ENCODE peak calls at places on chromosomes 13 and 19, in seven cellular contexts. T, Y, K, M, X, U and E are unnamed samples.

GRCh38 chr13:114062754-114063153 is 69.7 kb downstream of the RASA3 start:
- DNase-seq in T (no peak), Y (no peak), K (no peak), M (no peak), X (no peak), U (no peak), E (no peak)

GRCh38 chr19:39180749-39181148 is 16.0 kb upstream of the NCCRP1 start:
- DNase-seq in T (no peak), Y (no peak), K (no peak), M (no peak), X (no peak), U (no peak), E (no peak)

GRCh38 chr13:87709947-87710346 is 38.8 kb downstream of the SLITRK5 start:
- DNase-seq in T (no peak), Y (no peak), K (no peak), M (no peak), X (no peak), U (no peak), E (no peak)

GRCh38 chr13:103140001-103140671 is 73.9 kb upstream of the SLC10A2 start:
- DNase-seq in T (no peak), Y (no peak), K (peak), M (peak), X (peak), U (peak), E (peak)

GRCh38 chr19:5949792-5950305 is 28.1 kb downstream of the RANBP3 start:
- DNase-seq in T (no peak), Y (no peak), K (no peak), M (no peak), X (no peak), U (no peak), E (no peak)

GRCh38 chr13:27868639-27869435 is 51.0 kb upstream of the PDX1 start:
- DNase-seq in T (no peak), Y (peak), K (peak), M (peak), X (no peak), U (no peak), E (peak)

GRCh38 chr13:24106429-24106828 is 54.1 kb upstream of the SPATA13 start:
- DNase-seq in T (no peak), Y (no peak), K (no peak), M (no peak), X (no peak), U (no peak), E (no peak)

GRCh38 chr19:46635920-46636761 is at the start of gene GNG8:
- DNase-seq in T (no peak), Y (no peak), K (no peak), M (no peak), X (no peak), U (no peak), E (peak)

GRCh38 chr19:52069653-52070052 is 21.0 kb upstream of the ZNF432 start:
- DNase-seq in T (no peak), Y (no peak), K (no peak), M (no peak), X (no peak), U (no peak), E (no peak)

GRCh38 chr19:47112664-47113445 is 721 bp downstream of the ZC3H4 start:
- DNase-seq in T (peak), Y (peak), K (peak), M (peak), X (peak), U (peak), E (peak)

GRCh38 chr19:6273701-6274601 is 5.8 kb downstream of the MLLT1 start:
- DNase-seq in T (peak), Y (peak), K (peak), M (peak), X (peak), U (peak), E (peak)

GRCh38 chr13:33183431-33184130 is 102.0 kb downstream of the STARD13 start:
- DNase-seq in T (no peak), Y (peak), K (no peak), M (no peak), X (no peak), U (no peak), E (no peak)

GRCh38 chr19:13906525-13906904 is 514 bp downstream of the CC2D1A start:
- DNase-seq in T (peak), Y (no peak), K (peak), M (peak), X (no peak), U (no peak), E (no peak)

GRCh38 chr19:38252935-38253691 is 3.1 kb downstream of the PPP1R14A start:
- DNase-seq in T (no peak), Y (no peak), K (no peak), M (peak), X (no peak), U (no peak), E (no peak)

GRCh38 chr13:59358014-59358413 is 805.7 kb downstream of the DIAPH3 start:
- DNase-seq in T (no peak), Y (no peak), K (no peak), M (no peak), X (no peak), U (no peak), E (no peak)

GRCh38 chr13:76307157-76307556 is 579.0 kb downstream of the KCTD12 start:
- DNase-seq in T (peak), Y (peak), K (no peak), M (peak), X (no peak), U (no peak), E (peak)

GRCh38 chr19:18450934-18451836 is 13.3 kb upstream of the ISYNA1 start:
- DNase-seq in T (peak), Y (peak), K (peak), M (peak), X (peak), U (no peak), E (peak)

GRCh38 chr13:20831254-20831653 is 57.5 kb upstream of the EEF1AKMT1 start:
- DNase-seq in T (no peak), Y (no peak), K (no peak), M (no peak), X (no peak), U (no peak), E (no peak)

GRCh38 chr19:29675120-29675649 is 9.9 kb downstream of the PLEKHF1 start:
- DNase-seq in T (no peak), Y (no peak), K (no peak), M (no peak), X (no peak), U (no peak), E (no peak)

GRCh38 chr13:20441879-20442278 is 83.8 kb downstream of the CRYL1 start:
- DNase-seq in T (peak), Y (peak), K (peak), M (no peak), X (no peak), U (peak), E (peak)

GRCh38 chr19:30116984-30117555 is 175.0 kb downstream of the URI1 start:
- DNase-seq in T (no peak), Y (no peak), K (no peak), M (no peak), X (no peak), U (no peak), E (no peak)

GRCh38 chr19:50820086-50820485 is 3.5 kb downstream of the KLK1 start:
- DNase-seq in T (no peak), Y (no peak), K (no peak), M (no peak), X (no peak), U (no peak), E (no peak)

GRCh38 chr13:96000069-96000468 is 53.1 kb downstream of the UGGT2 start:
- DNase-seq in T (no peak), Y (no peak), K (no peak), M (no peak), X (no peak), U (no peak), E (no peak)

GRCh38 chr13:47484564-47484963 is 516.5 kb downstream of the SUCLA2 start:
- DNase-seq in T (no peak), Y (peak), K (no peak), M (no peak), X (no peak), U (peak), E (no peak)

GRCh38 chr19:10835089-10835753 is 791 bp downstream of the TMED1 start:
- DNase-seq in T (peak), Y (no peak), K (peak), M (no peak), X (no peak), U (peak), E (no peak)

GRCh38 chr13:24407844-24408243 is 98.5 kb downstream of the C1QTNF9 start:
- DNase-seq in T (no peak), Y (no peak), K (no peak), M (no peak), X (no peak), U (no peak), E (no peak)

GRCh38 chr13:88979465-88980180 is 1308.5 kb downstream of the SLITRK5 start:
- DNase-seq in T (no peak), Y (no peak), K (no peak), M (peak), X (no peak), U (peak), E (peak)

GRCh38 chr13:112069063-112069726 is 2.2 kb downstream of the SOX1 start:
- DNase-seq in T (no peak), Y (no peak), K (no peak), M (no peak), X (no peak), U (no peak), E (no peak)

GRCh38 chr19:2053601-2054389 is 2.8 kb upstream of the MKNK2 start:
- DNase-seq in T (peak), Y (peak), K (no peak), M (peak), X (no peak), U (no peak), E (peak)

GRCh38 chr19:2050991-2051770 is at the start of gene MKNK2:
- DNase-seq in T (peak), Y (peak), K (peak), M (peak), X (peak), U (peak), E (peak)

GRCh38 chr19:2049741-2050348 is 1.2 kb downstream of the MKNK2 start:
- DNase-seq in T (peak), Y (peak), K (peak), M (peak), X (peak), U (peak), E (peak)

GRCh38 chr19:2050349-2050990 is 574 bp downstream of the MKNK2 start:
- DNase-seq in T (no peak), Y (no peak), K (no peak), M (no peak), X (no peak), U (no peak), E (no peak)

GRCh38 chr19:2051771-2052704 is 994 bp upstream of the MKNK2 start:
- DNase-seq in T (no peak), Y (no peak), K (no peak), M (peak), X (no peak), U (peak), E (no peak)
- H3K27ac ChIP-seq in T (peak), Y (peak), K (peak), M (peak), X (peak), U (no peak), E (no peak)

GRCh38 chr13:43785681-43786471 is 896 bp downstream of the ENOX1 start:
- DNase-seq in T (peak), Y (peak), K (peak), M (peak), X (peak), U (peak), E (peak)

GRCh38 chr13:43787518-43787891 is 733 bp upstream of the ENOX1 start:
- DNase-seq in T (no peak), Y (no peak), K (no peak), M (no peak), X (no peak), U (no peak), E (no peak)

GRCh38 chr13:43787998-43788397 is 1.2 kb upstream of the ENOX1 start:
- DNase-seq in T (peak), Y (peak), K (no peak), M (no peak), X (peak), U (peak), E (peak)

GRCh38 chr13:43786472-43786765 is 353 bp downstream of the ENOX1 start:
- DNase-seq in T (no peak), Y (no peak), K (no peak), M (no peak), X (no peak), U (no peak), E (no peak)

DNA sequence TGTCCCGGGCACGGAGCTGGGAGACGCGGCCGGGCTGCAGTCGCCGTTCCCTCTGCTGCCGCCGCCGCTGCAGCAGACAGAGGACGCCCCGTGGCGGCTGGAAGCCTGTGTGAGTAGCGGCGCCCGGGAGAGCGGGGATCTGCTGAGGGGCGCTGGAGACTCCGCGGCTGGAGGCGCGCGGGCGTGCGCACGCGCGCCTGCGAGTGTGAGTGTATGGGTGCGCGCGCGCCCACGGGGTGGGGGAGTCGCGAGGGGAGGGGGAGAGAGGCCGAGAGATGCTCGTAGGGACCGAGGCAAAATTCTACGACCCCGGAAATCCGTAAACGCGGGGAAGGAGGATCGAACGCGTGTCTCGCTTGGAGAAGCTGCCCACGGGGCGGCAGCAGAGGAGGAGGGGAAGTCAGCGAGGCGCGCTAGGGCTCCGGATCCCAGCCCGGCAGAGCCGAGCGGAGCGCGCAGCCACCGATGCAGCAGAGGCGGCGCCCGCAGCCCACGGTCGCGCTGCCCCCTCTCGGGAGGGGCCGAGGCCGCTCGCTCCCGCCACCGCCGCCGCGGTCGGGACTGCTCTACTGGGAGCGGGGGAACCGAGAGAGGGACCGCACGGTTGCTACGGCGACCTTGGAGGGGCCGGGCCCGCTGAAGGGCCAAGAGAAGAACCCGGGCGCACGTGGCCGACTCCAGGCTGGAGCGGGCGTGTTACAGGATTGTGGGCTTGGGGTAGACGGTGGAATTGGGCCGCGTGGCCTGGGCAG is at the start of gene ENOX1:
- DNase-seq in T (peak), Y (peak), K (peak), M (peak), X (no peak), U (peak), E (peak)
- TF ChIP-seq CTCF in T (no peak), Y (peak), K (peak), M (peak), X (no peak), U (peak), E (peak)

DNA sequence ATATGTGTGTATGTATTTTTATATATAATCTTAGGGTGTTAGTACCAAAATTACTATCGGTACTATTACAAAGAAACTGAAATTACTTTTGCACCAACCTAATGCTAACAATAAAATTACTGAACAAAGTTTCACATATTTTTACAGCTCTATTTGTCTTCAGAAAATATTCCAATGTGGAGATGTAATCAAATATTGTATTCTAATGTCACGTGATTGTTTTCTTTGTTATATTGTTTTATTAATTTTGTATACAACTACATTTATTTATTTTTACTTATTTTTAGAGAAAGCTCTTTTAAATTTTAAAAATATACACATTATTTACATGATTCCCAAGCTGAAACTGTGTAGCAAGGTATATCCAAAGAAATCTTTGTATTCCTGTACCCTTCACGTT is 227.1 kb upstream of the KLF12 start:
- DNase-seq in T (no peak), Y (no peak), K (no peak), M (no peak), X (no peak), U (no peak), E (no peak)
- H3K27ac ChIP-seq in T (no peak), Y (no peak), K (no peak), M (no peak), X (no peak), U (no peak), E (no peak)

GRCh38 chr19:15252398-15253018 is 20.3 kb upstream of the EPHX3 start:
- DNase-seq in T (no peak), Y (peak), K (no peak), M (no peak), X (no peak), U (no peak), E (no peak)

GRCh38 chr19:15251010-15251748 is 18.9 kb upstream of the EPHX3 start:
- DNase-seq in T (no peak), Y (peak), K (peak), M (no peak), X (no peak), U (no peak), E (no peak)

GRCh38 chr19:15253076-15253475 is 20.8 kb upstream of the EPHX3 start:
- DNase-seq in T (no peak), Y (no peak), K (no peak), M (no peak), X (no peak), U (no peak), E (no peak)

GRCh38 chr19:15250635-15250993 is 18.4 kb upstream of the EPHX3 start:
- DNase-seq in T (no peak), Y (no peak), K (no peak), M (no peak), X (no peak), U (no peak), E (no peak)

DNA sequence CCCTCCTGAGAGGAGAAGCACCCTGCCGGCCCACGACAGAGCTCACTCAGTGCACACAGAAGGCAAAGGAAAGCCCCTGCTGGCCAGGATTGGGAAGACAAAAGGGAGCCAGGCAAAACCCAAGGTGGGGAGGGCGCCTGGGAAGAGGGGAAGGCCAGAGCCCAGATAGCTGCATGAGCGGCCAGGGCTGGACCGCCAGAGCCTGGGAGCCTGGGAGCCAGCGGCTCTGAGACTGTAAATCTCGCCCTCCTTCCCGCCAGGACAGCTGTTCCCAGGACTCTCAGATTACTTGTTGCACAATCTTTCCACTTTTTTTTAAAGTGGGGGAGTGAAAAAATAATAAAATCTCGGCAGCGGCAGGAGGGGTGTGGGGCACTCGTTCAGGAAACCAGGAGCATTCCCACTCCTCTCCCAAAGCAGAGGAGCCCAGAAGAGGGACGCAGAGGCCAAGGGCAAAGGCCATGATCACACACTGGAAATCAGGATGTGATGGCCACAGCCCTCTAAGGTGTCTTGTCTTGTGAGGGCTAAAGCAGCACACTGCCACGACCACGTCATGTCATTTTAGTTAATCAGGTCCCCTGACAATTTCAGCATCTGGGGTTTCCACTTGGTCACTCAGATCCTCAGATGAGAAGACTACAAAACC is 19.6 kb upstream of the EPHX3 start:
- DNase-seq in T (peak), Y (peak), K (peak), M (peak), X (peak), U (no peak), E (peak)
- TF ChIP-seq CTCF in T (peak), Y (peak), K (no peak), M (peak), X (peak), U (peak), E (peak)

GRCh38 chr19:56142897-56143434 is 1.9 kb downstream of the ZNF444 start:
- DNase-seq in T (no peak), Y (no peak), K (no peak), M (no peak), X (no peak), U (no peak), E (no peak)
- H3K27ac ChIP-seq in T (no peak), Y (no peak), K (no peak), M (peak), X (no peak), U (no peak), E (no peak)

GRCh38 chr13:22040810-22041364 is 370.0 kb downstream of the FGF9 start:
- DNase-seq in T (peak), Y (no peak), K (no peak), M (peak), X (no peak), U (peak), E (no peak)
- TF ChIP-seq CTCF in T (no peak), Y (no peak), K (no peak), M (no peak), X (no peak), U (no peak), E (no peak)

GRCh38 chr19:16628183-16628983 is at the start of gene MED26:
- DNase-seq in T (peak), Y (peak), K (peak), M (peak), X (peak), U (peak), E (peak)
- H3K27ac ChIP-seq in T (peak), Y (peak), K (peak), M (peak), X (peak), U (peak), E (peak)

GRCh38 chr13:84847107-84847506 is 952.1 kb downstream of the SLITRK6 start:
- DNase-seq in T (no peak), Y (no peak), K (no peak), M (no peak), X (no peak), U (no peak), E (no peak)

GRCh38 chr13:84843368-84843767 is 955.9 kb downstream of the SLITRK6 start:
- DNase-seq in T (no peak), Y (no peak), K (no peak), M (no peak), X (no peak), U (peak), E (no peak)

GRCh38 chr13:84845875-84846619 is 953.2 kb downstream of the SLITRK6 start:
- DNase-seq in T (no peak), Y (no peak), K (no peak), M (no peak), X (no peak), U (no peak), E (no peak)

GRCh38 chr13:84844473-84844872 is 954.7 kb downstream of the SLITRK6 start:
- DNase-seq in T (no peak), Y (no peak), K (peak), M (peak), X (no peak), U (peak), E (peak)
- TF ChIP-seq CTCF in T (no peak), Y (no peak), K (peak), M (peak), X (no peak), U (peak), E (no peak)